ENCODE peak calls at places on chromosome 14, in eight cellular contexts. D is CD8-positive, alpha-beta memory T cell; F is CD8-positive, alpha-beta T cell; N is stomach; V is cardiac muscle cell; U is tibial artery; Y is IMR-90; J is endothelial cell of umbilical vein. E is an unnamed sample.

GRCh38 chr14:87748558-87748957 is 244.4 kb downstream of the GALC start:
- DNase-seq in D (no peak), F (no peak), N (no peak), V (no peak), U (no peak), Y (no peak), J (no peak), E (no peak)

GRCh38 chr14:23153891-23154796 is 29.3 kb downstream of the SLC7A8 start:
- DNase-seq in D (no peak), F (no peak), N (peak; percentile 97), V (peak; percentile 43), U (peak; percentile 97), Y (no peak), J (peak; percentile 61), E (peak; percentile 85)

GRCh38 chr14:69360438-69361108 is 37.5 kb downstream of the ERH start:
- DNase-seq in D (no peak), F (no peak), N (no peak), V (no peak), U (no peak), Y (no peak), J (no peak), E (no peak)

GRCh38 chr14:102911541-102911951 is 10.9 kb upstream of the AMN start:
- DNase-seq in D (peak; percentile 17), F (no peak), N (no peak), V (no peak), U (no peak), Y (no peak), J (no peak), E (no peak)

GRCh38 chr14:92471919-92472318 is 41.7 kb upstream of the RIN3 start:
- DNase-seq in D (no peak), F (no peak), N (no peak), V (no peak), U (no peak), Y (peak; percentile 93), J (peak; percentile 52), E (peak; percentile 68)

GRCh38 chr14:29925106-29925722 is 2.4 kb downstream of the PRKD1 start:
- DNase-seq in D (no peak), F (no peak), N (no peak), V (no peak), U (no peak), Y (peak; percentile 80), J (no peak), E (no peak)

GRCh38 chr14:103856105-103856504 is 8.7 kb upstream of the PPP1R13B start:
- DNase-seq in D (no peak), F (no peak), N (no peak), V (no peak), U (no peak), Y (no peak), J (no peak), E (no peak)

GRCh38 chr14:87483651-87484260 is 509.2 kb downstream of the GALC start:
- DNase-seq in D (no peak), F (no peak), N (peak; percentile 55), V (no peak), U (no peak), Y (peak; percentile 63), J (no peak), E (no peak)

GRCh38 chr14:26863736-26864135 is 265.9 kb upstream of the NOVA1 start:
- DNase-seq in D (no peak), F (no peak), N (no peak), V (no peak), U (no peak), Y (no peak), J (peak; percentile 45), E (no peak)

GRCh38 chr14:101068293-101068957 is 164.9 kb upstream of the RTL1 start:
- DNase-seq in D (peak; percentile 8), F (no peak), N (no peak), V (no peak), U (peak; percentile 12), Y (no peak), J (no peak), E (no peak)

GRCh38 chr14:100140452-100141132 is 18.9 kb downstream of the DEGS2 start:
- DNase-seq in D (no peak), F (no peak), N (peak; percentile 51), V (peak; percentile 69), U (no peak), Y (peak; percentile 20), J (peak; percentile 81), E (peak; percentile 69)

GRCh38 chr14:63496837-63497400 is 46.3 kb downstream of the PPP2R5E start:
- DNase-seq in D (no peak), F (no peak), N (no peak), V (peak; percentile 45), U (no peak), Y (no peak), J (peak; percentile 92), E (no peak)

GRCh38 chr14:37047226-37047625 is 125.2 kb downstream of the SLC25A21 start:
- DNase-seq in D (no peak), F (no peak), N (no peak), V (no peak), U (no peak), Y (no peak), J (peak; percentile 91), E (no peak)

GRCh38 chr14:28243600-28243999 is 523.0 kb upstream of the FOXG1 start:
- DNase-seq in D (no peak), F (no peak), N (no peak), V (peak; percentile 63), U (no peak), Y (no peak), J (no peak), E (no peak)

GRCh38 chr14:90995785-90996184 is 64.7 kb downstream of the RPS6KA5 start:
- DNase-seq in D (no peak), F (no peak), N (no peak), V (no peak), U (no peak), Y (no peak), J (no peak), E (no peak)

GRCh38 chr14:91004987-91005386 is 55.5 kb downstream of the RPS6KA5 start:
- DNase-seq in D (no peak), F (no peak), N (no peak), V (no peak), U (no peak), Y (no peak), J (no peak), E (no peak)

GRCh38 chr14:90996967-90997366 is 63.5 kb downstream of the RPS6KA5 start:
- DNase-seq in D (no peak), F (no peak), N (no peak), V (no peak), U (no peak), Y (no peak), J (no peak), E (no peak)

GRCh38 chr14:90993792-90994191 is 66.6 kb downstream of the RPS6KA5 start:
- DNase-seq in D (no peak), F (no peak), N (no peak), V (no peak), U (no peak), Y (no peak), J (no peak), E (no peak)

DNA sequence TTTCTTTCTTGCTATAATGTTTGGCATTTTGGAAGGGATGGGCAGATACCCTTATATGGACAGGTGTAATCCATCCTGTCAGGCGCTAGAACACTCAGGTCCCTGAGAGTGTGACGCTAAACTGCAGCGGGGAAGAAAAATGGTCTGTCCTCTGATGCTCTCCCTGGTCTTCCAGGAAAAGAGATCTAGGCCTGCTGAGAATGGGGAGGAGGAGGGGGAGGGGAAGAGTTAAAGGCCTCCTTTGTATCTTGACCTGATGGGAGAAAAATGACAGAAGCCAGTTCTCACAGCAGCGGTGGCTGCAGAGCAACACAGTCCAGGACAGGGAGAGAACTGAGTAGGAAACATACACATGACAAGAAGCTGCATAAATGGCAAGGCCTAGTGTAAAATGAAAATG is 61.1 kb downstream of the RPS6KA5 start:
- DNase-seq in D (no peak), F (no peak), N (no peak), V (peak; percentile 61), U (no peak), Y (no peak), J (no peak), E (no peak)
- H3K4me1 ChIP-seq in D (no peaks in the 10 kb centered on the region), F (no peaks in the 10 kb centered on the region), N (peaks cover 10% of the 10 kb centered on the region), V (peaks cover 8% of the 10 kb centered on the region), U (no peaks in the 10 kb centered on the region), Y (no peaks in the 10 kb centered on the region), J (peaks cover 4% of the 10 kb centered on the region), E (no peaks in the 10 kb centered on the region)

DNA sequence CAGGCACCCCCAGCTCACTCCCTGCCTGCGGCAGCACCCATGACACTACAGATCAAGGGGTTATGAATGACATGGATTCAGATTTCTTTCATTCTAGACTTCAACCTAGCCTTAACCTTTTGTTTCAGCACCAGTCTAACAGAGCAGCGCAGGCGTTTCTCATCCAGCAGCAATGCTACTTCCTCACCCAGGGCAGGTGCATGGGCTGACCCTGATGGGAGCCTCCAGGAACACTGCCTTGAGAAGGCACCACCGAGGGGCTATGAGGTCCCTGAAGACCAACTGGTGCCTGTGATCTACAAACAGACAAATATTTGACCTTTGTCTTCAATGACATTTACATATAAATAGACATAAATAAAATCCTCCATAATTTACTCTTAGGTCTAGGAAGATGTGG is 10.8 kb downstream of the CDCA4 start:
- DNase-seq in D (no peak), F (no peak), N (no peak), V (no peak), U (no peak), Y (no peak), J (no peak), E (no peak)
- H3K36me3 ChIP-seq in D (peaks cover 25% of the 10 kb centered on the region), F (peaks cover 22% of the 10 kb centered on the region), N (peaks cover 40% of the 10 kb centered on the region), V (peaks cover 28% of the 10 kb centered on the region), U (no peaks in the 10 kb centered on the region), Y (peaks cover 30% of the 10 kb centered on the region), J (peaks cover 9% of the 10 kb centered on the region), E (peaks cover 2% of the 10 kb centered on the region)

GRCh38 chr14:40847496-40847895 is 759.2 kb upstream of the LRFN5 start:
- DNase-seq in D (no peak), F (no peak), N (no peak), V (no peak), U (no peak), Y (no peak), J (no peak), E (no peak)

GRCh38 chr14:40855343-40855742 is 751.3 kb upstream of the LRFN5 start:
- DNase-seq in D (no peak), F (no peak), N (no peak), V (no peak), U (no peak), Y (no peak), J (no peak), E (no peak)

DNA sequence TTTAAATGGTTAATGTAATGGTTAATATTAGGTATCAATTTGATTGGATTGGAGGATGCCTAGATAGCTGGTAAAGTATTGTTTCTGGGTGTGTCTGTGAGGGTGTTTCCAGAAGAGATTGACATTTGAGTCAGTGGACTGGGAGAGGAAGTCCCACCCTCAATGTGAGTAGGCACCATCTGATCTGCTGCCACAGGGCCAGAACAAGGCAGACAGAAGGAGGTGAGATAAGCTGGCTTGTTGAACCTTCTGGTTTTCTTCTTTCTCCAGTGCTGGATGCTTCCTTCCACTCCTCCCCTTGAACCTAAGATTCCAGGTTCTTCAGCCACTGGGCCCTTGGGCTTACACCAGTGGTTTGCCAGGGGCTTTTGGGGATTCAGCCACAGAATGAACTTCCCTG is 756.5 kb upstream of the LRFN5 start:
- DNase-seq in D (no peak), F (no peak), N (no peak), V (no peak), U (no peak), Y (no peak), J (no peak), E (no peak)
- H3K9me3 ChIP-seq in D (no peaks in the 10 kb centered on the region), F (no peaks in the 10 kb centered on the region), N (peaks cover 5% of the 10 kb centered on the region), V (no peaks in the 10 kb centered on the region), U (no peaks in the 10 kb centered on the region), Y (peaks cover 4% of the 10 kb centered on the region), J (peaks cover 2% of the 10 kb centered on the region), E (peaks cover 3% of the 10 kb centered on the region)

DNA sequence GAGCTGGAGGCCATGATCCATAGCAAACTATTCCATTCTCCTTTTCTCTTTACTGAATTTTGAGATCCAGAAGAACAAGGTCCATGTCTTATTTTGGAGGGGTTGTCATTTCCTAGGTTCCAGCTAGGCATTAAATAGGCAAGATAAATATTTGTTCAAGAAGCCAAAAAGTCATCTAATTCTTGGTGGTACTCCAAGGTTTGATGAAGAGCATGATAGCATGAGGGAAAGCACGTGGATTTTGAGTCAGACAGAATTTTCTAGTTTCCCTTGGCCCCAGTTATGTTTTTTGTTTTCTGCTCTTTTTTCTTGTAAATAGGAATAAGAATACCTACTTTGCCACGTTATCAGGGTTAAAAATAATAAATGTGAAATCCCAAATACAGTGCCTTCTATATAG is 25.5 kb upstream of the FRMD6 start:
- DNase-seq in D (no peak), F (no peak), N (no peak), V (no peak), U (no peak), Y (no peak), J (no peak), E (no peak)
- H3K4me1 ChIP-seq in D (no peaks in the 10 kb centered on the region), F (no peaks in the 10 kb centered on the region), N (peaks cover 6% of the 10 kb centered on the region), V (no peaks in the 10 kb centered on the region), U (no peaks in the 10 kb centered on the region), Y (peaks cover 3% of the 10 kb centered on the region), J (no peaks in the 10 kb centered on the region), E (no peaks in the 10 kb centered on the region)

E was measured in small intestine.